ENCODE peak calls at places on chromosomes 6 and 20, in four cellular contexts. One of them, this sample, is unnamed.

GRCh38 chr20:19327401-19327800 is 115.0 kb downstream of the SLC24A3 start:
- DNase-seq in choroid plexus epithelial cell: no peak
- DNase-seq in right cardiac atrium: no peak
- DNase-seq in CD8-positive, alpha-beta memory T cell: no peak
- DNase-seq in this sample: no peak

GRCh38 chr6:14711056-14711703 is 534.7 kb upstream of the JARID2 start:
- DNase-seq in choroid plexus epithelial cell: peak; percentile 91
- DNase-seq in right cardiac atrium: no peak
- DNase-seq in CD8-positive, alpha-beta memory T cell: peak; percentile 14
- DNase-seq in this sample: peak; percentile 37

GRCh38 chr6:73180076-73180717 is 45.1 kb downstream of the KHDC1L start:
- DNase-seq in choroid plexus epithelial cell: no peak
- DNase-seq in right cardiac atrium: no peak
- DNase-seq in CD8-positive, alpha-beta memory T cell: no peak
- DNase-seq in this sample: no peak

GRCh38 chr6:69233195-69233524 is 563.6 kb downstream of the LMBRD1 start:
- DNase-seq in choroid plexus epithelial cell: no peak
- DNase-seq in right cardiac atrium: no peak
- DNase-seq in CD8-positive, alpha-beta memory T cell: no peak
- DNase-seq in this sample: peak; percentile 23

GRCh38 chr20:57756213-57756612 is 46.4 kb upstream of the PMEPA1 start:
- DNase-seq in choroid plexus epithelial cell: no peak
- DNase-seq in right cardiac atrium: no peak
- DNase-seq in CD8-positive, alpha-beta memory T cell: no peak
- DNase-seq in this sample: no peak

GRCh38 chr20:8152183-8152582 is 20.1 kb downstream of the PLCB1 start:
- DNase-seq in choroid plexus epithelial cell: peak; percentile 52
- DNase-seq in right cardiac atrium: no peak
- DNase-seq in CD8-positive, alpha-beta memory T cell: no peak
- DNase-seq in this sample: no peak

GRCh38 chr6:108359901-108360882 is 65.3 kb downstream of the AFG1L start:
- DNase-seq in choroid plexus epithelial cell: peak; percentile 48
- DNase-seq in right cardiac atrium: no peak
- DNase-seq in CD8-positive, alpha-beta memory T cell: no peak
- DNase-seq in this sample: peak; percentile 10

GRCh38 chr6:10486215-10486614 is 34.9 kb upstream of the GCNT2 start:
- DNase-seq in choroid plexus epithelial cell: no peak
- DNase-seq in right cardiac atrium: no peak
- DNase-seq in CD8-positive, alpha-beta memory T cell: no peak
- DNase-seq in this sample: peak; percentile 35

GRCh38 chr6:144595266-144595665 is 310.1 kb downstream of the UTRN start:
- DNase-seq in choroid plexus epithelial cell: peak; percentile 89
- DNase-seq in right cardiac atrium: no peak
- DNase-seq in CD8-positive, alpha-beta memory T cell: no peak
- DNase-seq in this sample: no peak

GRCh38 chr6:12849420-12850200 is 133.0 kb downstream of the PHACTR1 start:
- DNase-seq in choroid plexus epithelial cell: peak; percentile 9
- DNase-seq in right cardiac atrium: no peak
- DNase-seq in CD8-positive, alpha-beta memory T cell: no peak
- DNase-seq in this sample: no peak

GRCh38 chr6:32885698-32886286 is 31.8 kb downstream of the PSMB9 start:
- DNase-seq in choroid plexus epithelial cell: peak; percentile 90
- DNase-seq in right cardiac atrium: no peak
- DNase-seq in CD8-positive, alpha-beta memory T cell: peak; percentile 68
- DNase-seq in this sample: peak; percentile 39

GRCh38 chr6:139881728-139882211 is 507.3 kb upstream of the CITED2 start:
- DNase-seq in choroid plexus epithelial cell: peak; percentile 70
- DNase-seq in right cardiac atrium: no peak
- DNase-seq in CD8-positive, alpha-beta memory T cell: no peak
- DNase-seq in this sample: peak; percentile 40

GRCh38 chr20:58634121-58634817 is 16.8 kb upstream of the STX16 start:
- DNase-seq in choroid plexus epithelial cell: no peak
- DNase-seq in right cardiac atrium: no peak
- DNase-seq in CD8-positive, alpha-beta memory T cell: peak; percentile 48
- DNase-seq in this sample: no peak

GRCh38 chr6:30122515-30122914 is 9.6 kb upstream of the TRIM31 start:
- DNase-seq in choroid plexus epithelial cell: no peak
- DNase-seq in right cardiac atrium: no peak
- DNase-seq in CD8-positive, alpha-beta memory T cell: no peak
- DNase-seq in this sample: no peak

GRCh38 chr6:38915205-38915925 is 133.2 kb upstream of the GLP1R start:
- DNase-seq in choroid plexus epithelial cell: no peak
- DNase-seq in right cardiac atrium: no peak
- DNase-seq in CD8-positive, alpha-beta memory T cell: no peak
- DNase-seq in this sample: no peak
- H3K4me3 ChIP-seq in choroid plexus epithelial cell: no peak overlapping the region
- H3K4me3 ChIP-seq in right cardiac atrium: no peak overlapping the region
- H3K4me3 ChIP-seq in CD8-positive, alpha-beta memory T cell: no peak overlapping the region
- H3K4me3 ChIP-seq in this sample: no peak overlapping the region

GRCh38 chr20:3751284-3751663 is 16.3 kb downstream of the ADISSP start:
- DNase-seq in choroid plexus epithelial cell: no peak
- DNase-seq in right cardiac atrium: no peak
- DNase-seq in CD8-positive, alpha-beta memory T cell: no peak
- DNase-seq in this sample: peak; percentile 89

GRCh38 chr20:3751664-3752385 is 15.7 kb downstream of the ADISSP start:
- DNase-seq in choroid plexus epithelial cell: no peak
- DNase-seq in right cardiac atrium: peak; percentile 94
- DNase-seq in CD8-positive, alpha-beta memory T cell: peak; percentile 54
- DNase-seq in this sample: peak; percentile 88

GRCh38 chr20:3753098-3753497 is 14.5 kb downstream of the ADISSP start:
- DNase-seq in choroid plexus epithelial cell: peak; percentile 87
- DNase-seq in right cardiac atrium: peak; percentile 65
- DNase-seq in CD8-positive, alpha-beta memory T cell: peak; percentile 57
- DNase-seq in this sample: peak; percentile 94

GRCh38 chr20:3753501-3754257 is 13.9 kb downstream of the ADISSP start:
- DNase-seq in choroid plexus epithelial cell: no peak
- DNase-seq in right cardiac atrium: peak; percentile 64
- DNase-seq in CD8-positive, alpha-beta memory T cell: no peak
- DNase-seq in this sample: no peak

DNA sequence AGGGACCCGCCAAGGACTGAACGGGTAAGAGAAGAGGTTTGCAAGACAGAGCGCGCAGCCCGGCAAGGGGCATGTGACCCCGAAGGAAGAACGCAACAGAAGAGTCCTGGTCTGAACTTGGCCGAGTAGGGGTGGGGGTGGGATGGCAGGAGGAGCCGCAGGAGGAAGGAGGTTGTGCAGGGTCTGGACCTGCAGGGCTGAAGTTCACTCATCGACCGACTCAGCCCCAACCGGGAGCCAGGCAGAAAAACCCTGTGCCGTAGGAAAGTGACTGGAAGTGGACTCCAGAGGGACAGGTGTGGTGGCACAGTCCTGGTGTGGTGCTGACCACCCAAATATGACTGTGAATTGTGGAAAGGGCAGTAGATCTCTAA is 15.2 kb downstream of the ADISSP start:
- DNase-seq in choroid plexus epithelial cell: no peak
- DNase-seq in right cardiac atrium: no peak
- DNase-seq in CD8-positive, alpha-beta memory T cell: no peak
- DNase-seq in this sample: no peak
- H3K4me3 ChIP-seq in choroid plexus epithelial cell: no peak overlapping the region
- H3K4me3 ChIP-seq in right cardiac atrium: peak overlapping the region; percentile 14
- H3K4me3 ChIP-seq in CD8-positive, alpha-beta memory T cell: no peak overlapping the region
- H3K4me3 ChIP-seq in this sample: peak overlapping the region; percentile 51

DNA sequence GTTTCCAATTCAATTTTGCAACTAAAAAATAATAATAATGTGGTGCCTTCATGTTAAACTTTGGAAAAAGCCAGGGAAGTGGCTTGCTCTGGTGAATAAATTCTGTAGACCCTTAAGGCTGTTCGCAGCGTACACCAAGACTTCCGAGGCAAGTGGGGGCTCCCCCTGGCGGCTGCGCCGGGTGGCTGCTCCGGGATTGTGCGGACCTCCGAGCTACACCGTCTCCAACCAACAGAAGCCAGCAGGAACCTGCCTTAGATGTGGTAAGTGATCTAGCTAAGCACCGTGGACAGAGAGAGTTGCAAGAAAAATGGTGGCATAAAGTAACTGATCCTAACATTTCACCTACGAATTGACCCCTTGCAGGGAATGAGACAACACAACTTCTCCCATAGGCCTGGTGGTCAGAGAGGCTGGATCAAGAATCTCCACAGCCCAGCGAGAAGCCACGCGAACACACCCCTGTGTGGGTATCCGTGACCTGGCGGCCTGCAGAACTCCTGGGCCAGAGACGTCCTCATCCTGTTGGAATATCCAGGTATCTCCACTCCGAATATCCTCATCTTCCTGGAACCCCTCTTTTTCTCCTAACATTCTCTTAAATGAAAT is 69.6 kb downstream of the TBXT start:
- DNase-seq in choroid plexus epithelial cell: peak; percentile 92
- DNase-seq in right cardiac atrium: peak; percentile 89
- DNase-seq in CD8-positive, alpha-beta memory T cell: peak; percentile 30
- DNase-seq in this sample: peak; percentile 86
- H3K4me3 ChIP-seq in choroid plexus epithelial cell: peak overlapping the region; percentile 53
- H3K4me3 ChIP-seq in right cardiac atrium: peak overlapping the region; percentile 7
- H3K4me3 ChIP-seq in CD8-positive, alpha-beta memory T cell: no peak overlapping the region
- H3K4me3 ChIP-seq in this sample: peak overlapping the region; percentile 32

DNA sequence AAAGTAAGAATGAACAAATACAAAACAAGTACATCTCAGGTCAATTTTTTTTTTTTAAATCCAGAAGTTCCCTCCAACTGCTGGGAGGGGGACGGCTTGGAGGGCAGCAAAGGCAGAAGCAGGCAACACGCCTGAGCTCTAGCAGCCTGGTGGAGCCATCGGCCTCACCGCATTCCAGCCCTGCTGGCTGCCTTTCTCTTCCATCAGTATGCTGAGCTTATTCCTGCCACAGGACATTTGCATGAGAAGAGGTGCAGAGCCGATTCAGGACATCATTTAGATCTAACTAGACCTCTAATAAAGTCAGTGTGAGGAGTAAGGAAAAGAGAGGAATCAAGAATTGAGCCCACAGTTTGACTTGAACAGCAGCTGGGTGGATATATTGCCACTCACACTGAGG is 318.8 kb downstream of the ZFAND3 start:
- DNase-seq in choroid plexus epithelial cell: no peak
- DNase-seq in right cardiac atrium: no peak
- DNase-seq in CD8-positive, alpha-beta memory T cell: no peak
- DNase-seq in this sample: peak; percentile 76
- H3K4me3 ChIP-seq in choroid plexus epithelial cell: no peak overlapping the region
- H3K4me3 ChIP-seq in right cardiac atrium: no peak overlapping the region
- H3K4me3 ChIP-seq in CD8-positive, alpha-beta memory T cell: no peak overlapping the region
- H3K4me3 ChIP-seq in this sample: no peak overlapping the region

GRCh38 chr20:43799741-43800140 is 72.9 kb upstream of the GTSF1L start:
- DNase-seq in choroid plexus epithelial cell: no peak
- DNase-seq in right cardiac atrium: no peak
- DNase-seq in CD8-positive, alpha-beta memory T cell: no peak
- DNase-seq in this sample: no peak
- H3K4me3 ChIP-seq in choroid plexus epithelial cell: no peak overlapping the region
- H3K4me3 ChIP-seq in right cardiac atrium: no peak overlapping the region
- H3K4me3 ChIP-seq in CD8-positive, alpha-beta memory T cell: no peak overlapping the region
- H3K4me3 ChIP-seq in this sample: no peak overlapping the region

GRCh38 chr6:161105408-161105807 is 113.8 kb downstream of the MAP3K4 start:
- DNase-seq in choroid plexus epithelial cell: no peak
- DNase-seq in right cardiac atrium: no peak
- DNase-seq in CD8-positive, alpha-beta memory T cell: no peak
- DNase-seq in this sample: no peak

GRCh38 chr6:161110380-161110779 is 118.8 kb downstream of the MAP3K4 start:
- DNase-seq in choroid plexus epithelial cell: no peak
- DNase-seq in right cardiac atrium: no peak
- DNase-seq in CD8-positive, alpha-beta memory T cell: no peak
- DNase-seq in this sample: no peak

GRCh38 chr6:161109366-161109765 is 117.8 kb downstream of the MAP3K4 start:
- DNase-seq in choroid plexus epithelial cell: no peak
- DNase-seq in right cardiac atrium: no peak
- DNase-seq in CD8-positive, alpha-beta memory T cell: no peak
- DNase-seq in this sample: no peak

GRCh38 chr6:161108886-161109285 is 117.3 kb downstream of the MAP3K4 start:
- DNase-seq in choroid plexus epithelial cell: no peak
- DNase-seq in right cardiac atrium: no peak
- DNase-seq in CD8-positive, alpha-beta memory T cell: no peak
- DNase-seq in this sample: no peak

GRCh38 chr6:161107779-161108380 is 116.3 kb downstream of the MAP3K4 start:
- DNase-seq in choroid plexus epithelial cell: no peak
- DNase-seq in right cardiac atrium: no peak
- DNase-seq in CD8-positive, alpha-beta memory T cell: no peak
- DNase-seq in this sample: no peak
- H3K4me3 ChIP-seq in choroid plexus epithelial cell: no peak overlapping the region
- H3K4me3 ChIP-seq in right cardiac atrium: no peak overlapping the region
- H3K4me3 ChIP-seq in CD8-positive, alpha-beta memory T cell: no peak overlapping the region
- H3K4me3 ChIP-seq in this sample: no peak overlapping the region

This sample was measured in H7.